ENCODE peak calls at places on chromosomes 12 and 14, in nine cellular contexts. W is hepatocyte, F is fibroblast of lung, Q is K562, H is DND-41, R is mammary epithelial cell, G is SK-N-SH, M is neural progenitor cell, S is PC-3. E is an unnamed sample.

GRCh38 chr12:115597157-115597712 is 680.3 kb downstream of the MED13L start:
- DNase-seq in F (peak), H (peak), Q (peak), M (no peak), S (peak), R (peak), W (peak), G (no peak), E (no peak)

GRCh38 chr12:6950401-6950801 is 755 bp upstream of the PTPN6 start:
- DNase-seq in G (peak), R (no peak), M (no peak), Q (peak), W (no peak), H (no peak), F (no peak), S (no peak), E (peak)

GRCh38 chr12:116368196-116369194 is 91.0 kb upstream of the MED13L start:
- DNase-seq in Q (no peak), S (no peak), W (peak), F (peak), R (no peak), M (no peak), H (no peak), G (no peak), E (no peak)

GRCh38 chr12:26523708-26524150 is 309.3 kb downstream of the ITPR2 start:
- DNase-seq in S (no peak), W (peak), R (peak), M (no peak), H (no peak), G (peak), F (peak), Q (no peak), E (no peak)

GRCh38 chr12:25550186-25550585 is 2.9 kb downstream of the LMNTD1 start:
- DNase-seq in S (no peak), F (peak), Q (no peak), W (no peak), R (peak), G (no peak), M (no peak), H (no peak), E (no peak)

GRCh38 chr12:47438175-47438574 is 267.7 kb downstream of the RPAP3 start:
- DNase-seq in F (no peak), S (no peak), H (no peak), Q (no peak), G (no peak), R (no peak), W (no peak), M (no peak), E (no peak)

GRCh38 chr12:9936597-9936996 is 4.4 kb upstream of the CLEC2A start:
- DNase-seq in Q (no peak), R (no peak), M (no peak), W (no peak), F (no peak), H (no peak), S (no peak), G (no peak), E (no peak)

GRCh38 chr12:42568952-42569916 is 20.3 kb downstream of the PRICKLE1 start:
- DNase-seq in W (peak), M (peak), H (peak), F (peak), S (peak), G (no peak), Q (no peak), R (peak), E (peak)

GRCh38 chr12:63787306-63787705 is 7.6 kb downstream of the RXYLT1 start:
- DNase-seq in F (no peak), G (no peak), H (no peak), W (no peak), M (no peak), S (no peak), R (no peak), Q (no peak), E (no peak)

GRCh38 chr14:59301354-59301753 is 112.9 kb downstream of the DAAM1 start:
- DNase-seq in Q (no peak), F (no peak), S (no peak), H (peak), M (no peak), R (no peak), W (no peak), G (no peak), E (peak)

GRCh38 chr12:66044731-66045130 is 85.8 kb downstream of the LLPH start:
- DNase-seq in H (no peak), Q (no peak), W (peak), R (peak), S (peak), M (no peak), G (no peak), F (peak), E (no peak)

GRCh38 chr12:85805654-85806053 is 30.6 kb downstream of the RASSF9 start:
- DNase-seq in Q (no peak), F (no peak), S (no peak), M (no peak), H (no peak), G (no peak), W (no peak), R (no peak), E (no peak)

GRCh38 chr14:104237651-104238423 is 99.5 kb downstream of the KIF26A start:
- DNase-seq in W (no peak), R (no peak), F (no peak), M (no peak), Q (no peak), S (no peak), H (no peak), G (no peak), E (no peak)

DNA sequence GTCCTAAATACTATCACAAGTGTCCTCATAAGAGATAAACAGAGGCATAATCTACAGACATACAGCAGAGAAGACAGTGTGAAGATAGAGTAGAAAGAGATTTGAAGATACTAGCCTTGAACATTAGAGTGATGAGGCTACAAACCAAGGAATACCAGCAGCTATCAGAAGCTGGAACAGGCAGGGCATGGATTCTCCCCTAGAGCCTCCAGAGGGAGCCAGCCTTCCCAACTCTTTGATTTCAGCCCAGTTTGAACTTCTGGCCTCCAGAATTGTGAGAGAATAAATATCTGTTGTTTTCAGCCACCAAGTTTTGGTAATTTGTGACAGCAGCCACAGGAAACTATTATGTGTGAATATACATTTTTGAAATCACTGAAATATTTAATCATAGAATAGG is 47.2 kb downstream of the CCDC91 start:
- DNase-seq in R (no peak), F (no peak), S (peak), W (no peak), H (no peak), Q (no peak), M (no peak), G (no peak), E (no peak)
- TF ChIP-seq CTCF in R (peak), F (peak), S (peak), W (peak), H (peak), Q (no peak), M (peak), G (no peak), E (no peak)

GRCh38 chr12:57610553-57611115 is 601 bp upstream of the ARHGEF25 start:
- DNase-seq in H (no peak), Q (no peak), G (peak), W (no peak), R (no peak), M (peak), S (no peak), F (peak), E (no peak)
- H3K4me2 ChIP-seq in H (no peak), Q (peak), G (peak), W (peak), R (peak), M (peak), S (peak), F (peak), E (no peak)

GRCh38 chr12:75526655-75527511 is 15.5 kb upstream of the KRR1 start:
- DNase-seq in R (peak), W (peak), F (peak), M (peak), G (peak), Q (peak), S (peak), H (peak), E (peak)
- H2AFZ ChIP-seq in R (peak), W (no peak), F (peak), M (no peak), G (peak), Q (no peak), S (peak), H (peak), E (no peak)

DNA sequence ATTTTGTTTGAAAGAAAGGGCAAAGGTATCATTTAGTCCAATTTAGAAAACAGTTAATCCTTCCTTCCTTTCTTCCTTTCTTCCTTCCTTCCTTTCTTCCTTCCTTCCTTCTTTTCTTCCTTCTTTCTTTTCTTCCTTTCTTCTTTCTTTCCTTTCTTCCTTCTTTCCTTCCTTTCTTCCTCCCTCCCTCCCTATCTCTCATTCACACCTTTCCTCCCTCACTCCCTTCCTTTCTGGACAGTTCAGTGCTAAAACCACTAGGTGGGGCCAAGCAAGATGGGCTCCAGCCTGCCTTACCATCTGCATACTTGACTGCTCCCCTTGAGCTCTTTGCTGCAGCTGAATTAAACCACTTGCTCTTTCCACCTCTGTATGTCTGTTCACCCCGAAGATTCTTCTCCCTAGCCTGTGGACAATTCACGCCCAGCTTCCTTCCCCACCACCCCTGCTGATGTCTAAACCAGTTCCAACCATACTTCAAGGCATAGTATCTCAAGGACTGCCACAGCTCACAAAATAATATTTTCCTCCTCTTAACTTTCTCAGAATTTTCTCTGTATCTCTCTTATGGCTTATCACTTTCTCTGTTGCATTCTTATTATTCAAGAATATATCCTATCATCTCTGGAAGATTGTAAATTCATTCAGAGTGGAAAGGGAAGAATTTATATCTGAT is 78.0 kb downstream of the DBX2 start:
- DNase-seq in F (no peak), M (peak), S (peak), H (peak), Q (no peak), G (peak), R (peak), W (peak), E (peak)
- TF ChIP-seq CTCF in F (peak), M (peak), S (peak), H (peak), Q (peak), G (peak), R (peak), W (peak), E (peak)

GRCh38 chr12:121637231-121637914 is 11.0 kb downstream of the ORAI1 start:
- DNase-seq in H (peak), F (no peak), G (no peak), W (no peak), S (no peak), M (no peak), R (no peak), Q (no peak), E (peak)
- H3K4me2 ChIP-seq in H (no peak), F (no peak), G (no peak), W (no peak), S (no peak), M (no peak), R (no peak), Q (no peak), E (peak)

DNA sequence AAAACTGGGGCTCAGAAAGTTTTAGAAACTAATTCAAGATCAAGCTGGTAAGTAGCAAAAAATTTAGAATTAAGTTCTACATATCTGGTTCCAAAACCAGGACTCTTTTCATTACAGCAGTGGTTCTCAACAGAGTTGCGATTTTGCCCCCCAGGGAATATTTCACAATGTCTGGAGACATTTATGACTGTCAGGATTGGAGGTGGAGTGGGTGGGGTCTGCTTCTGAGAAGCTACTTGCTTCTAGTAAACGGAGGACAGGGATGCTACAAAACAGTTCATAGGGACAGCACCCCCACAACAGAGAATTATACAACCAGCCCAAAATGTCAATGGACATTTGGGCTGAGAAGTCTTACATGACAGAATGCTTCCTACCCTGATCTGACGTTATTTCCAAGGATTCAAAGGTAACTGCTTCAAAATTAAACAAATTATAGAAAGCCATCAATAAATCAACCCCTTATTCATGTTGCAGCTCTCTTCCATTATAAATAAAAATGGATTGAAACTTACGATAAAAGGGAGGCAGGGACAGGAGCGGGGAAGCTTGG is 728 bp upstream of the SPATA7 start:
- DNase-seq in M (peak), R (peak), G (peak), S (peak), Q (no peak), H (no peak), W (no peak), F (no peak), E (no peak)
- H2AFZ ChIP-seq in M (peak), R (peak), G (peak), S (peak), Q (peak), H (peak), W (peak), F (peak), E (peak)

DNA sequence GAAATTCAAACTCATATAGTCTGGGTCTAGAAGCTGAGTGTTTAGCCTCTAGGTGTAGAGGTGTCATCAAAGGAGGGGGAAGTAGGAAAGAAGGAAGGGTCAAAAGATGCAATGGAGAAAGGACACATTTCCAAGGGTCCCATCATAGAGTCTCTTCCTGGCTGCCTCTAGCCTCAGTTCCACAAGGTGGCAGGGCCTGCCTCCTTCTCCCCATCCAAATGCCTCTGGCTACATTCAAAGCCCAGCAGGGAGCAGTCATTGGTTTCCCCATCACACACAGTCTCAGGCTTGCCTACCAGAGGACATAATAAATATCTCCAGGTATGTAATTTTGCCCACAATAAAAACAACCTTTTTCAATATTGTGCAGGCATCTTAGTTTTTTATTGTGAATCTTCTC is 2.1 kb upstream of the CCT2 start:
- DNase-seq in F (no peak), G (no peak), S (peak), R (no peak), W (peak), H (no peak), M (peak), Q (peak), E (peak)
- TF ChIP-seq CTCF in F (peak), G (no peak), S (peak), R (peak), W (peak), H (peak), M (peak), Q (peak), E (peak)

DNA sequence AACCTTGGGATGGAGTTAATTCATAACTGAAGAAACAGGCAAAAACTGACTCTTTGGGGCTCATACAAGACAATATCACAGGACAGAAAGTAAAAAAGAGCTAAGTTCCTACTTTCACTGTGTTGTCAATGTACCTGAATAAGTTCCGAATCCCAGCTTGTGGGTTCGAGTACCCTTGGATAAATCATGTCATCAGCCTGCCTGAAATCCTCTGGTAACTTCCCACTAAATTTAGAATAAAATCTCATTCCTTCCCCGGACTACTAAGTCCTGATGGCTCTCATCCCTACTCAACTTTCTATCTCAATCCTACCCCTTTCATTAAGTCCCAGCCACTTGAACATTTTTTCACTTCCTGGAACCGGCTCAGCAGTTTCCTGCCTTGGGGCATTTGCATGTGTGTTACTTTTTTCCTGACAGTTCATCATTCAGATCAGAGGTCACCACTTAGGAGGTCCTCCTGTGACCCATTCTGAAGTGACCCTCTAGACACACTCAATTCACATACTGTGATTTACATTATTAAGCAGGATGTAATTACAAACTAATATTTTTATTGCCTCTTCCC is 12.7 kb downstream of the ERP29 start:
- DNase-seq in F (no peak), M (no peak), Q (no peak), G (no peak), W (no peak), R (no peak), S (no peak), H (no peak), E (peak)
- H3K4me2 ChIP-seq in F (no peak), M (no peak), Q (no peak), G (no peak), W (no peak), R (no peak), S (no peak), H (no peak), E (peak)

GRCh38 chr12:52526511-52526951 is 6.3 kb upstream of the KRT5 start:
- DNase-seq in M (no peak), F (no peak), H (no peak), W (no peak), S (no peak), G (no peak), Q (no peak), R (no peak), E (no peak)

GRCh38 chr12:52523825-52524224 is 3.6 kb upstream of the KRT5 start:
- DNase-seq in S (no peak), Q (no peak), F (no peak), H (no peak), R (peak), M (no peak), W (no peak), G (no peak), E (no peak)

GRCh38 chr12:52525661-52526499 is 5.7 kb upstream of the KRT5 start:
- DNase-seq in M (no peak), W (no peak), Q (no peak), R (no peak), S (no peak), G (no peak), F (no peak), H (no peak), E (no peak)

GRCh38 chr12:52524241-52524897 is 4.2 kb upstream of the KRT5 start:
- DNase-seq in R (peak), H (no peak), Q (no peak), G (no peak), S (no peak), M (no peak), W (no peak), F (no peak), E (no peak)

DNA sequence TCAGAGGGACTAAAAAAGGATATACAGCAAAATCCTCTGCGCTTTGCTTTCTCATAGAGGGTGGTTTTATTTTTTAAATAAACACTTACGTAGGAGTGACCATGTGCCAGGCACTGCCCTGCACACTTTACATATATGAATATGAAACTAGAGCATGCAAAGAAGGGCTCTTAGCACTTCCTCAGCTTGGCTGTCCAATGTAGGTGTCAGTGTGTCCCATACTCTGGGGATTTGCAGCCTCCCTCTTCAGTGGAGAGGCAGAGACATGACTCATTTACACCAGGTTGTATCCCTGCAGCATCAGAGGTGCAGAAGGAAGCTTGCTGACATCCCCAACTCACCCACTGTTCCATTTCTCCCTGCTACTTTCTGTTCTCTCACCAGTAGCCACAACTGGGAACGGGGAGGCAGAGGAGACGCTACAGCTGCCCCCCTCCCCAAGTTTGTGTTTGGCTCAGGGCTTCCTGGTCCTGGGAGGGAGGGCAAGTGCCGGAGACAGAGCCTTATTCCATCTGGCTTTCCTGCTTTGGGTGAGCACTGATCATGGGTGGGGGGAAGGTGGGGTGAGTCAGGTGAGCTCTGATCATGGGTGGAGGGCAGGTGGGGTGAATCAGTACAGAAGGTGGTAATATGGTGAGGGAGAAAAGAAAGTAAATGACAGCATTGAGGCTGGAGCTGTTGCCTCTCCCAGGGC is 4.9 kb upstream of the KRT5 start:
- DNase-seq in F (no peak), H (no peak), R (peak), M (no peak), W (no peak), Q (no peak), G (no peak), S (no peak), E (no peak)
- H2AFZ ChIP-seq in F (no peak), H (no peak), R (no peak), M (no peak), W (no peak), Q (no peak), G (no peak), S (no peak), E (no peak)

GRCh38 chr12:121227294-121227693 is 17.4 kb downstream of the P2RX4 start:
- DNase-seq in R (peak), H (no peak), Q (no peak), G (no peak), F (no peak), S (peak), M (no peak), W (peak), E (peak)
- TF ChIP-seq CTCF in R (no peak), H (no peak), Q (no peak), G (no peak), F (no peak), S (no peak), M (no peak), W (no peak), E (no peak)